ENCODE peak calls at places on chromosomes 5 and 9, in seven cellular contexts. G is activated CD4-positive, alpha-beta memory T cell treated with anti-CD3 and anti-CD28 coated beads, Interleukin-2, amount 10 ng/mL, durations not matched to agents 7 days and 5 days; K is brain microvascular endothelial cell; U is stimulated activated CD8-positive, alpha-beta memory T cell treated with anti-CD3 and anti-CD28 coated beads, Interleukin-2, amount 100 ng/mL, for 1 hour; Y is NCI-H2171 treated with DMSO at 0.1 percent for 48 hours; T is activated CD4-positive, alpha-beta T cell treated with anti-CD3 and anti-CD28 coated beads for 48 hours; X is stimulated activated CD4-positive, alpha-beta T cell treated with anti-CD3 and anti-CD28 coated beads, Interleukin-2, amount 100 ng/mL, for 48 hours. S is an unnamed sample.
A peak's percentile ranks its signal among the peaks of the same experiment; 100 is the strongest.

GRCh38 chr9:136061405-136061804 is 33.7 kb downstream of the NACC2 start:
- DNase-seq in K (no peak), G (no peak), U (no peak), Y (no peak), T (no peak), X (no peak), S (no peak)

GRCh38 chr5:58451732-58452565 is 7.9 kb downstream of the PLK2 start:
- DNase-seq in T (no peak), Y (no peak), X (no peak), U (no peak), G (no peak), K (no peak), S (no peak)

GRCh38 chr5:116923344-116923743 is 348.7 kb upstream of the SEMA6A start:
- DNase-seq in K (no peak), U (no peak), T (no peak), G (no peak), Y (no peak), X (no peak), S (no peak)

GRCh38 chr5:157166494-157167218 is 592 bp upstream of the GARIN3 start:
- DNase-seq in T (no peak), G (peak; percentile 20), Y (no peak), U (no peak), X (no peak), K (no peak), S (no peak)

GRCh38 chr9:115000217-115000639 is 69.8 kb upstream of the TNFSF8 start:
- DNase-seq in T (peak; percentile 52), U (no peak), K (no peak), X (peak; percentile 35), G (no peak), Y (no peak), S (no peak)

GRCh38 chr5:16574789-16575785 is 41.7 kb downstream of the RETREG1 start:
- DNase-seq in G (no peak), K (peak; percentile 77), T (peak; percentile 31), Y (no peak), X (no peak), U (no peak), S (no peak)

GRCh38 chr5:17402291-17403121 is 95.5 kb upstream of the TAF11L2 start:
- DNase-seq in U (no peak), K (no peak), G (no peak), X (no peak), Y (no peak), T (no peak), S (no peak)

GRCh38 chr9:129333613-129333960 is 155.5 kb upstream of the IER5L start:
- DNase-seq in T (no peak), X (no peak), Y (peak; percentile 69), G (no peak), K (no peak), U (no peak), S (no peak)

GRCh38 chr5:56155085-56155484 is 78.0 kb downstream of the ANKRD55 start:
- DNase-seq in U (no peak), K (no peak), Y (no peak), X (no peak), T (no peak), G (no peak), S (no peak)

GRCh38 chr5:177163500-177163899 is 29.9 kb downstream of the NSD1 start:
- DNase-seq in G (no peak), Y (no peak), U (no peak), T (no peak), X (no peak), K (no peak), S (no peak)

GRCh38 chr9:104923289-104923688 is 4.7 kb downstream of the ABCA1 start:
- DNase-seq in X (no peak), T (no peak), K (peak; percentile 81), U (no peak), Y (no peak), G (no peak), S (no peak)

GRCh38 chr9:71984388-71985069 is 73.1 kb downstream of the C9orf85 start:
- DNase-seq in X (no peak), U (no peak), K (peak; percentile 59), T (no peak), Y (peak; percentile 7), G (no peak), S (no peak)

GRCh38 chr5:395156-395920 is 47.6 kb upstream of the EXOC3 start:
- DNase-seq in G (peak; percentile 16), T (no peak), U (no peak), X (no peak), Y (no peak), K (peak; percentile 71), S (no peak)

GRCh38 chr5:125928663-125929062 is 494.5 kb upstream of the GRAMD2B start:
- DNase-seq in X (no peak), U (no peak), Y (no peak), G (no peak), K (no peak), T (no peak), S (no peak)

GRCh38 chr9:105319514-105319863 is 75.0 kb downstream of the SLC44A1 start:
- DNase-seq in T (no peak), Y (no peak), K (no peak), X (no peak), G (no peak), U (no peak), S (no peak)

GRCh38 chr5:72178910-72179815 is 71.9 kb downstream of the MAP1B start:
- DNase-seq in U (no peak), T (no peak), K (peak; percentile 89), X (no peak), G (no peak), Y (no peak), S (no peak)

GRCh38 chr5:150137168-150137957 is 18.3 kb downstream of the PDGFRB start:
- DNase-seq in U (no peak), K (peak; percentile 60), Y (no peak), T (no peak), G (no peak), X (no peak), S (no peak)

GRCh38 chr5:125668904-125669303 is 754.3 kb upstream of the GRAMD2B start:
- DNase-seq in Y (no peak), G (no peak), U (no peak), T (no peak), K (no peak), X (no peak), S (no peak)

GRCh38 chr9:2087500-2088313 is 72.6 kb downstream of the SMARCA2 start:
- DNase-seq in K (peak; percentile 43), Y (peak; percentile 60), X (no peak), T (peak; percentile 20), U (no peak), G (no peak), S (no peak)

S was measured in esophagus squamous epithelium.